ENCODE peak calls at places on chromosomes 16 and 17, in eight cellular contexts. C, J, W, A, F, T, U and I are unnamed samples.
A peak's percentile ranks its signal among the peaks of the same experiment; 100 is the strongest.

GRCh38 chr16:12259258-12259657 is 282.7 kb downstream of the SNX29 start:
- DNase-seq in C (no peak), J (no peak), W (no peak), A (no peak), F (no peak), T (no peak), U (no peak), I (no peak)

GRCh38 chr16:27547134-27547533 is 2.6 kb downstream of the GTF3C1 start:
- DNase-seq in C (no peak), J (no peak), W (peak; percentile 79), A (no peak), F (no peak), T (peak; percentile 21), U (peak; percentile 73), I (peak; percentile 9)

GRCh38 chr17:56319531-56319930 is 166.3 kb downstream of the ANKFN1 start:
- DNase-seq in C (no peak), J (no peak), W (peak; percentile 70), A (no peak), F (no peak), T (no peak), U (peak; percentile 58), I (no peak)

GRCh38 chr16:9107025-9107970 is 15.9 kb downstream of the HAPSTR1 start:
- DNase-seq in C (no peak), J (no peak), W (peak; percentile 86), A (no peak), F (no peak), T (no peak), U (no peak), I (no peak)

GRCh38 chr16:28218109-28218508 is 6.3 kb upstream of the XPO6 start:
- DNase-seq in C (peak; percentile 40), J (no peak), W (peak; percentile 52), A (no peak), F (no peak), T (peak; percentile 62), U (peak; percentile 80), I (no peak)

GRCh38 chr16:70396209-70396904 is 42.5 kb downstream of the ST3GAL2 start:
- DNase-seq in C (no peak), J (no peak), W (peak; percentile 42), A (no peak), F (no peak), T (peak; percentile 59), U (peak; percentile 43), I (peak; percentile 96)

GRCh38 chr17:64785050-64785449 is 122.9 kb upstream of the SMURF2 start:
- DNase-seq in C (no peak), J (no peak), W (no peak), A (no peak), F (no peak), T (no peak), U (no peak), I (no peak)

GRCh38 chr17:3683054-3683511 is 12.9 kb downstream of the P2RX5 start:
- DNase-seq in C (no peak), J (no peak), W (no peak), A (peak; percentile 84), F (no peak), T (no peak), U (peak; percentile 66), I (peak; percentile 39)

GRCh38 chr17:62994931-62995330 is 28.9 kb downstream of the TANC2 start:
- DNase-seq in C (no peak), J (no peak), W (peak; percentile 15), A (no peak), F (no peak), T (peak; percentile 42), U (no peak), I (no peak)

GRCh38 chr16:11016524-11016988 is 72.2 kb downstream of the CLEC16A start:
- DNase-seq in C (no peak), J (no peak), W (peak; percentile 28), A (no peak), F (no peak), T (no peak), U (no peak), I (no peak)

GRCh38 chr17:50352072-50352692 is 6.3 kb downstream of the XYLT2 start:
- DNase-seq in C (no peak), J (no peak), W (no peak), A (no peak), F (no peak), T (peak; percentile 52), U (no peak), I (peak; percentile 49)

GRCh38 chr16:50428116-50428515 is 59.3 kb upstream of the BRD7 start:
- DNase-seq in C (no peak), J (no peak), W (no peak), A (no peak), F (no peak), T (no peak), U (no peak), I (no peak)

GRCh38 chr17:332558-333322 is 19.9 kb downstream of the RPH3AL start:
- DNase-seq in C (no peak), J (no peak), W (peak; percentile 35), A (no peak), F (peak; percentile 36), T (no peak), U (no peak), I (no peak)

GRCh38 chr17:37791434-37791833 is 46.6 kb upstream of the HNF1B start:
- DNase-seq in C (peak; percentile 24), J (no peak), W (peak; percentile 51), A (no peak), F (no peak), T (peak; percentile 52), U (peak; percentile 27), I (peak; percentile 17)

GRCh38 chr17:59506907-59507726 is 58.3 kb upstream of the DHX40 start:
- DNase-seq in C (no peak), J (no peak), W (peak; percentile 8), A (no peak), F (no peak), T (no peak), U (no peak), I (no peak)

GRCh38 chr17:65537845-65538678 is 23.4 kb downstream of the AXIN2 start:
- DNase-seq in C (no peak), J (no peak), W (no peak), A (no peak), F (no peak), T (peak; percentile 67), U (no peak), I (no peak)

GRCh38 chr17:50787106-50787505 is 19.8 kb upstream of the ANKRD40CL start:
- DNase-seq in C (no peak), J (no peak), W (no peak), A (no peak), F (peak; percentile 81), T (no peak), U (no peak), I (no peak)

GRCh38 chr17:28712037-28712704 is 483 bp upstream of the PROCA1 start:
- DNase-seq in C (peak; percentile 43), J (no peak), W (no peak), A (peak; percentile 85), F (no peak), T (peak; percentile 36), U (no peak), I (no peak)

GRCh38 chr17:37518816-37519215 is 29.1 kb downstream of the DUSP14 start:
- DNase-seq in C (no peak), J (no peak), W (no peak), A (no peak), F (no peak), T (no peak), U (no peak), I (no peak)

GRCh38 chr16:17364319-17365210 is 106.2 kb downstream of the XYLT1 start:
- DNase-seq in C (no peak), J (no peak), W (peak; percentile 94), A (no peak), F (no peak), T (no peak), U (no peak), I (no peak)

GRCh38 chr17:8189711-8190477 is at the start of gene BORCS6:
- DNase-seq in C (peak; percentile 93), J (peak; percentile 92), W (peak; percentile 98), A (peak; percentile 87), F (peak; percentile 98), T (peak; percentile 100), U (peak; percentile 99), I (peak; percentile 91)

GRCh38 chr17:57574040-57574513 is 171.0 kb downstream of the CCDC182 start:
- DNase-seq in C (no peak), J (no peak), W (peak; percentile 43), A (no peak), F (peak; percentile 32), T (no peak), U (no peak), I (peak; percentile 70)

GRCh38 chr16:73064996-73065349 is 17.0 kb upstream of the ZFHX3 start:
- DNase-seq in C (no peak), J (no peak), W (no peak), A (no peak), F (no peak), T (no peak), U (no peak), I (no peak)
- H3K4me3 ChIP-seq in C (no peak overlapping the region), J (no peak overlapping the region), W (peak overlapping the region; percentile 22), A (no peak overlapping the region), F (no peak overlapping the region), T (no peak overlapping the region), U (peak overlapping the region; percentile 8), I (no peak overlapping the region)

DNA sequence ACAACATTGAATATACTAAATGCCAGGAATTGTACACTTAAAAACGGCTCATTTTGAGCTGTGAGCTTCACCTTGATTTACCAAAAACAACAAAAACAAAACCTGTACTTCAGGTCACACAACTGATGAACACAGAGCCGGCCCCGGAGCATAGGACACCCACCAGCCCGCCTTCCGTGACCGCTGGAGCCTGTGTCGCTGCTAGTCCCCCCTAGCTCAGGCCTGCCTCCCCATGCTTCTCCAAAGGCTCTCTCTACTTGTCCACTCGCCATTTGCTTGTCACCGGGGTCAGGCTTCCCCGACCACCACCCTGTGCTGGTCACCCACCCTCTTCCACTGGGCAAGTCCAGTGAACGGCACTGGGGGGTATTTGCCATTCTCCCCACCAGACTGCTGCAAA is 113.8 kb upstream of the TNRC6C start:
- DNase-seq in C (no peak), J (no peak), W (no peak), A (no peak), F (no peak), T (no peak), U (no peak), I (no peak)
- H3K27me3 ChIP-seq in C (no peaks in the 10 kb centered on the region), J (peaks cover 16% of the 10 kb centered on the region), W (peaks cover 10% of the 10 kb centered on the region), A (no peaks in the 10 kb centered on the region), F (no peaks in the 10 kb centered on the region), T (no peaks in the 10 kb centered on the region), U (no peaks in the 10 kb centered on the region), I (no peaks in the 10 kb centered on the region)

GRCh38 chr16:84258266-84258665 is 18.5 kb upstream of the KCNG4 start:
- DNase-seq in C (no peak), J (no peak), W (no peak), A (no peak), F (no peak), T (peak; percentile 64), U (no peak), I (no peak)
- H3K4me1 ChIP-seq in C (no peaks in the 10 kb centered on the region), J (no peaks in the 10 kb centered on the region), W (no peaks in the 10 kb centered on the region), A (no peaks in the 10 kb centered on the region), F (no peaks in the 10 kb centered on the region), T (no peaks in the 10 kb centered on the region), U (no peaks in the 10 kb centered on the region), I (no peaks in the 10 kb centered on the region)

DNA sequence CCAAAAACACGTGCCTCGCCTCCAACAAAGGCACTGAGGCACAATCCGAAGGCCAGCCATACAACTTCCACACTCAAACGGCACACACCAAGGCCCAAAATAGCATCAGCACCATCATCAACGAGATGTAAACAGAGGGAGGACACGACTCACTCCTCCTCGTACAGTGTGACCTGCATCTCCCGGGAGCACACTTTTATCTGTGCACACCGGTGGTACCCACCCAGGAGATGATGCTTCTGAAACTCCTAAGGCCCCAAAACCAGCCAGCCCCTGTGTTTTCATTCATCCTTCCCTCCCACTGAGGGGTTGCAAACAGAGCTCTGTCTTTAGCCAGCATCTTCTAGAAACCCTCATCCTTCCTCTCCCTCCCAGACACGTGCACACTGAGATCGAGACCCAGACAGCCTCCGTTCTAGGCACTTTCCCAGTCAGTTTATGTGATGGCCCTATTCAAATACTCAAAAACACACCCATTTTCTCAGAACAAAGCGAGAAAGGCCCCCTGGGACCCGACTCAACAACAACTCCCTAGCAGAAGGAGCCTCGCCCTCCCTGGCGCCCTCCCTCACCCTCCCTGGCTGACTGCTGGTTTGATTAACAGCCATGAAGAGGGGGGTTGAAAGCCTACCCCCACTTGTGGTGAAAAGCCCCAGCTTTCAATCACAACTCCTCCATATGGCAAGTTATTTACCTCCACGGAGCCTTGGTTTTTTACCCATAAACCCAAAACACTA is 76.3 kb downstream of the GAS7 start:
- DNase-seq in C (no peak), J (no peak), W (peak; percentile 19), A (no peak), F (no peak), T (no peak), U (no peak), I (no peak)
- H3K4me3 ChIP-seq in C (no peak overlapping the region), J (no peak overlapping the region), W (no peak overlapping the region), A (no peak overlapping the region), F (no peak overlapping the region), T (no peak overlapping the region), U (no peak overlapping the region), I (no peak overlapping the region)